ENCODE peak calls at places on chromosomes 5 and 9, in six cellular contexts. One of them, this sample, is unnamed.

GRCh38 chr5:123094919-123095693 is 6.1 kb downstream of the PRDM6 start:
- DNase-seq in SK-N-SH: peak
- DNase-seq in HepG2: no peak
- DNase-seq in GM12878: no peak
- DNase-seq in K562: no peak
- DNase-seq in H1: peak
- DNase-seq in this sample: no peak

GRCh38 chr9:114156658-114157421 is 1.5 kb downstream of the COL27A1 start:
- DNase-seq in SK-N-SH: peak
- DNase-seq in HepG2: no peak
- DNase-seq in GM12878: no peak
- DNase-seq in K562: no peak
- DNase-seq in H1: peak
- DNase-seq in this sample: peak

GRCh38 chr5:14235872-14236271 is 92.7 kb downstream of the TRIO start:
- DNase-seq in SK-N-SH: no peak
- DNase-seq in HepG2: no peak
- DNase-seq in GM12878: no peak
- DNase-seq in K562: no peak
- DNase-seq in H1: no peak
- DNase-seq in this sample: no peak

GRCh38 chr9:8412327-8412726 is 612.7 kb upstream of the DMAC1 start:
- DNase-seq in SK-N-SH: no peak
- DNase-seq in HepG2: no peak
- DNase-seq in GM12878: no peak
- DNase-seq in K562: no peak
- DNase-seq in H1: no peak
- DNase-seq in this sample: no peak

GRCh38 chr9:93588641-93589609 is 12.5 kb downstream of the PHF2 start:
- DNase-seq in SK-N-SH: no peak
- DNase-seq in HepG2: no peak
- DNase-seq in GM12878: no peak
- DNase-seq in K562: no peak
- DNase-seq in H1: no peak
- DNase-seq in this sample: no peak

GRCh38 chr9:94011134-94011533 is 56.0 kb upstream of the BARX1 start:
- DNase-seq in SK-N-SH: no peak
- DNase-seq in HepG2: no peak
- DNase-seq in GM12878: no peak
- DNase-seq in K562: no peak
- DNase-seq in H1: no peak
- DNase-seq in this sample: no peak

GRCh38 chr9:419571-420156 is 205.0 kb downstream of the DOCK8 start:
- DNase-seq in SK-N-SH: no peak
- DNase-seq in HepG2: no peak
- DNase-seq in GM12878: no peak
- DNase-seq in K562: no peak
- DNase-seq in H1: no peak
- DNase-seq in this sample: no peak

GRCh38 chr5:111950660-111951059 is 193.7 kb upstream of the NREP start:
- DNase-seq in SK-N-SH: no peak
- DNase-seq in HepG2: no peak
- DNase-seq in GM12878: no peak
- DNase-seq in K562: no peak
- DNase-seq in H1: no peak
- DNase-seq in this sample: no peak

GRCh38 chr9:124133752-124134151 is 122.2 kb downstream of the LHX2 start:
- DNase-seq in SK-N-SH: no peak
- DNase-seq in HepG2: peak
- DNase-seq in GM12878: no peak
- DNase-seq in K562: peak
- DNase-seq in H1: no peak
- DNase-seq in this sample: peak

GRCh38 chr9:124220551-124221451 is 36.9 kb upstream of the NEK6 start:
- DNase-seq in SK-N-SH: peak
- DNase-seq in HepG2: peak
- DNase-seq in GM12878: no peak
- DNase-seq in K562: no peak
- DNase-seq in H1: no peak
- DNase-seq in this sample: no peak

GRCh38 chr5:157926171-157926671 is 67.3 kb upstream of the CLINT1 start:
- DNase-seq in SK-N-SH: no peak
- DNase-seq in HepG2: peak
- DNase-seq in GM12878: no peak
- DNase-seq in K562: no peak
- DNase-seq in H1: no peak
- DNase-seq in this sample: no peak

GRCh38 chr5:142845402-142845901 is 75.3 kb downstream of the ARHGAP26 start:
- DNase-seq in SK-N-SH: peak
- DNase-seq in HepG2: no peak
- DNase-seq in GM12878: peak
- DNase-seq in K562: no peak
- DNase-seq in H1: no peak
- DNase-seq in this sample: no peak
- TF ChIP-seq GABPA in SK-N-SH: no peak
- TF ChIP-seq GABPA in HepG2: no peak
- TF ChIP-seq GABPA in GM12878: no peak
- TF ChIP-seq GABPA in K562: no peak
- TF ChIP-seq GABPA in H1: no peak
- TF ChIP-seq GABPA in this sample: no peak

GRCh38 chr5:117455236-117456233 is 880.9 kb upstream of the SEMA6A start:
- DNase-seq in SK-N-SH: no peak
- DNase-seq in HepG2: peak
- DNase-seq in GM12878: no peak
- DNase-seq in K562: no peak
- DNase-seq in H1: peak
- DNase-seq in this sample: no peak

DNA sequence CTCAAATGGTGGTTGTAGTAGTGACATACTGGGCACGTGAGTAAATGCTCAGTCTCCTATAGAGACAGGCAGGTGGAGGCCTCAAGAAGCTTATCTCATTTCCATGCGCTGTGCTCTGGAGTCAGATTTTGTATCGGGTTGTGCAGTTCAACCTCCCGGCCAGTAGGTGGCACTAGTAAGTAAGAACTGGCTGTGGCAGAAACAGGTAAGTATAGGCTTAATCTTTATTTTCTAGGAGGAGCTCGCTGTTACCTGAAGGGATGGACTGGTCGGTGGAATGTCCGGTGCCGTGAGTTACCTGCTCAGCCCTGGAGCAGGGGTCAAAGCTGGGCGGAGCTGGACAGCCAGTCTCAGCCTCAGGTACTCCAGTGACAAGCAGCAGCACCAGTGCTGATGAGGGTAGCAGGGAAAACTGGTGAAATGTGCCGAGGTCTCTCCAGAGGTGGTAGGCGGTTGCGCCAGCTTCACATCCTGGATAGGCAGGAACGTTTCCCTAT is 880.1 kb upstream of the SEMA6A start:
- DNase-seq in SK-N-SH: peak
- DNase-seq in HepG2: peak
- DNase-seq in GM12878: peak
- DNase-seq in K562: peak
- DNase-seq in H1: peak
- DNase-seq in this sample: peak
- TF ChIP-seq GABPA in SK-N-SH: no peak
- TF ChIP-seq GABPA in HepG2: peak
- TF ChIP-seq GABPA in GM12878: no peak
- TF ChIP-seq GABPA in K562: no peak
- TF ChIP-seq GABPA in H1: no peak
- TF ChIP-seq GABPA in this sample: no peak

GRCh38 chr9:4732890-4733289 is 8.1 kb downstream of the AK3 start:
- DNase-seq in SK-N-SH: no peak
- DNase-seq in HepG2: no peak
- DNase-seq in GM12878: no peak
- DNase-seq in K562: no peak
- DNase-seq in H1: no peak
- DNase-seq in this sample: no peak

GRCh38 chr9:4738866-4739586 is 2.0 kb downstream of the AK3 start:
- DNase-seq in SK-N-SH: no peak
- DNase-seq in HepG2: peak
- DNase-seq in GM12878: no peak
- DNase-seq in K562: no peak
- DNase-seq in H1: no peak
- DNase-seq in this sample: no peak

GRCh38 chr9:4739587-4740372 is 1.2 kb downstream of the AK3 start:
- DNase-seq in SK-N-SH: peak
- DNase-seq in HepG2: no peak
- DNase-seq in GM12878: no peak
- DNase-seq in K562: no peak
- DNase-seq in H1: no peak
- DNase-seq in this sample: no peak

DNA sequence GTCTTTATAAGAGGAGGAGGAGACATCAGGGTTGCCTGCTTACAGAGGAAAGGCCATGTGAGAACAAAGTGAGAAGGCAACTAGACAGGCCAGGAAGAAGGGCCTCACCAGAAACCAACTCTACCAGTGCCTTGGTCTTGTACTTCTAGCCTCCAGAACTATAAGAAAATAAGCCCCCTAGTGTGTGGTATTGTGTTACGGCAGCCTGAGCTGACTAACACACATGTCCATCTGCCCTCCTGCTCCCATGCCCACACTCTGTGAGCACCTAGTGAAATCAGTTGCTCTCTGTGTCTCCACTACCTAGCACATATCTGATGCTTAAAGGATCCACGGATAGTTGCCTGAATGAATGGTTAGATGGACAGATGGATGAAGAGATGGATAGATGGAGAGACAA is 6.9 kb downstream of the AK3 start:
- DNase-seq in SK-N-SH: no peak
- DNase-seq in HepG2: no peak
- DNase-seq in GM12878: no peak
- DNase-seq in K562: no peak
- DNase-seq in H1: no peak
- DNase-seq in this sample: no peak
- TF ChIP-seq GABPA in SK-N-SH: no peak
- TF ChIP-seq GABPA in HepG2: no peak
- TF ChIP-seq GABPA in GM12878: no peak
- TF ChIP-seq GABPA in K562: no peak
- TF ChIP-seq GABPA in H1: no peak
- TF ChIP-seq GABPA in this sample: no peak

GRCh38 chr9:136138566-136138965 is 19.9 kb upstream of the TMEM250 start:
- DNase-seq in SK-N-SH: peak
- DNase-seq in HepG2: peak
- DNase-seq in GM12878: no peak
- DNase-seq in K562: peak
- DNase-seq in H1: peak
- DNase-seq in this sample: peak
- TF ChIP-seq GABPA in SK-N-SH: no peak
- TF ChIP-seq GABPA in HepG2: no peak
- TF ChIP-seq GABPA in GM12878: no peak
- TF ChIP-seq GABPA in K562: no peak
- TF ChIP-seq GABPA in H1: no peak
- TF ChIP-seq GABPA in this sample: no peak

DNA sequence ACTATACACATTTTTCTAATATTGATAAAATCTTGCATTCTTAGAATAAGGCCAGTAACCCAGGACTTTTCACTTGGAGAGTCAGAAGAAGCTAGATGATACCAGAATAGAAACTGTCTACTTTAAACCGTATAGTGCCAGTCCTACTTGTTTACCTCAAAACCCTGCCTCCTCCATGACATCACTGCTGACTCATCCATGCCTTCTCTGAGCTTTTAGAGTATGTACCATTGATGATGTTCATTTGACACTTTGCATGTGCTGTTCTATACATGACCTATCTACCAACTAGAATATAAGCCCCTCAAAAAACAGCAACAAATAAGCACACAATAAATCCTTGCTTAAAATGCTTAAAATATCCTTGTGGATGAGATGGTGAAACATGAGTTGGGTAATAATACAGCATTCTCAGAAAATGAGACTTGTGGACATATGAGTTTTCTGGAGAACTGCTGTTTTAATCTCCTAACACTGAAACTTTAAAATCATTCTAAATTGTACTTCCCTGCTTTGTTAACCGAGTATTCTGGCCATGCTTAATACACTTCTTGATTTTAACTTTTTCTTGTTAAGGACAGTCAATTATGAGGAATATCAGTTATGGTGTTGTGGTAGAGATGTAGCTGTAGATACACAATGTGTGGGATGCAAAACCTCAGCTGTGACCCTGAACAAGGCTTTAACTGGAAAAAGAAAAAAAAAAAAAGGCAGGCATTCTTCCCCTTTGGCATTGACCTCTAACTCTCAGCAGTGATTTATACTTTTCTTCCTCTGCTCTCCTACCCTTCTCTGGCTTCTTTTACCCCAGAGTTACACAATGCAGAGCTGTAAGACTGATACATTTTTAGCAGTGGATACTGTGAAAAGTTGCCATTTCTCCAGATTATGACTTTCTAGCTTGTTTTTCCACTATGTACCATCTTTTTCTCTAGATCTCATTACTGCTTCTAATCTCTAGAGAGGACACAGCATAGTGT is 2.3 kb downstream of the CTNNAL1 start:
- DNase-seq in SK-N-SH: no peak
- DNase-seq in HepG2: peak
- DNase-seq in GM12878: no peak
- DNase-seq in K562: peak
- DNase-seq in H1: no peak
- DNase-seq in this sample: peak
- TF ChIP-seq GABPA in SK-N-SH: no peak
- TF ChIP-seq GABPA in HepG2: peak
- TF ChIP-seq GABPA in GM12878: no peak
- TF ChIP-seq GABPA in K562: no peak
- TF ChIP-seq GABPA in H1: no peak
- TF ChIP-seq GABPA in this sample: no peak

GRCh38 chr5:50665091-50665490 is 1.3 kb upstream of the PARP8 start:
- DNase-seq in SK-N-SH: no peak
- DNase-seq in HepG2: no peak
- DNase-seq in GM12878: no peak
- DNase-seq in K562: no peak
- DNase-seq in H1: no peak
- DNase-seq in this sample: no peak
- TF ChIP-seq GABPA in SK-N-SH: no peak
- TF ChIP-seq GABPA in HepG2: no peak
- TF ChIP-seq GABPA in GM12878: no peak
- TF ChIP-seq GABPA in K562: no peak
- TF ChIP-seq GABPA in H1: no peak
- TF ChIP-seq GABPA in this sample: no peak

DNA sequence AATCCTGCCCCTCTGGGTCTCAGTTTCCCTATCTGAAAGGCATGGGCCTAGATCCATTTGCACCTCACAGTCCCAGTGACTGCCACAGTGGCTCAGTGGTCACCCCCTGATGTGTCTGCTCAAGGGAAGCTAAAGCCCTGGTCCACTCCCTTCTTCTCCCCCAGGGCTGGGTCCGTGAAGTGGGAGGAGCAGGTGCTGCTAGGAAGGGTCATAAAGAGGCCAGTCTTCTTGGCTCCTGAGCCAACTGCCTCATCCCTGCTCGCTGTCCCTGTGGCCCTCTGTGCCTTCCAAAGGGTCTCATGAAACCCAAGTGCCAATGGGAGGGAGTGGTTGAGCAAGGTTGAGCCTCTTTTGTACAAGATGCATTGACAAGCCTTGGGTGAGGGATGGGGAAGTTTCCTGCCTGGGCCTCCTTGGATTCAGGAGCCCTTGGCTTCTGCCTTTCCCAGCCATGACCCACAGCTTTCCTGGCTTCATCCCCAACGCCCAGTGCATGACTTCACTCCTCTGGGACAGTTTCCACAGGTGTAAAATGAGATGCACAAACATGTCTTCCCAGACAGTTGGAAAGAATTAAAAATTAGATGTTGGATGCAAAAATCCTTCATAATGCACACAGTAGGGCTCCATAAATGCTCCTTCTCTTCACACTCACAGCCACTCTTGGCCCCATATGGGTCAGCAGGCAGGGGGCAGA is 1.6 kb upstream of the SLC6A7 start:
- DNase-seq in SK-N-SH: no peak
- DNase-seq in HepG2: no peak
- DNase-seq in GM12878: no peak
- DNase-seq in K562: no peak
- DNase-seq in H1: no peak
- DNase-seq in this sample: no peak
- TF ChIP-seq GABPA in SK-N-SH: no peak
- TF ChIP-seq GABPA in HepG2: no peak
- TF ChIP-seq GABPA in GM12878: no peak
- TF ChIP-seq GABPA in K562: no peak
- TF ChIP-seq GABPA in H1: no peak
- TF ChIP-seq GABPA in this sample: no peak